ENCODE peak calls at places on chromosomes 7 and 10, in five cellular contexts. E is cardiac fibroblast, S is tibial artery, X is astrocyte of the cerebellum, I is AG09309. H is an unnamed sample.

GRCh38 chr10:117570880-117571279 is 28.3 kb downstream of the EMX2 start:
- DNase-seq in E (no peak), X (no peak), S (no peak), I (no peak), H (no peak)

GRCh38 chr7:120436487-120437060 is 163.6 kb downstream of the KCND2 start:
- DNase-seq in X (no peak), I (no peak), S (no peak), E (no peak), H (no peak)

GRCh38 chr10:104479906-104480579 is 126.4 kb downstream of the CFAP58 start:
- DNase-seq in E (no peak), S (no peak), I (no peak), X (no peak), H (no peak)

GRCh38 chr10:2908851-2909630 is 158.3 kb upstream of the PFKP start:
- DNase-seq in X (no peak), I (no peak), E (no peak), S (no peak), H (no peak)

GRCh38 chr7:17986826-17987225 is 40.8 kb downstream of the PRPS1L1 start:
- DNase-seq in S (no peak), E (peak), I (peak), X (peak), H (peak)

GRCh38 chr7:75776295-75776971 is 4.4 kb upstream of the CCL26 start:
- DNase-seq in X (peak), S (no peak), E (peak), I (peak), H (no peak)

GRCh38 chr7:155758348-155758747 is 53.9 kb downstream of the SHH start:
- DNase-seq in X (no peak), S (no peak), E (no peak), I (no peak), H (no peak)

GRCh38 chr7:16416289-16417282 is 4.8 kb downstream of the CRPPA start:
- DNase-seq in I (no peak), X (peak), S (no peak), E (peak), H (peak)

GRCh38 chr10:94315975-94316464 is 46.7 kb downstream of the NOC3L start:
- DNase-seq in I (peak), X (peak), S (no peak), E (peak), H (no peak)

GRCh38 chr10:112842832-112843360 is 107.2 kb upstream of the TCF7L2 start:
- DNase-seq in X (no peak), S (no peak), E (peak), I (no peak), H (no peak)

GRCh38 chr10:46247181-46247475 is 39.7 kb upstream of the ANTXRL start:
- DNase-seq in X (no peak), S (no peak), E (no peak), I (no peak), H (no peak)

GRCh38 chr7:55100962-55101327 is 82.1 kb downstream of the EGFR start:
- DNase-seq in I (no peak), E (no peak), X (no peak), S (no peak), H (no peak)

GRCh38 chr7:94973844-94974243 is 66.5 kb downstream of the PPP1R9A start:
- DNase-seq in E (no peak), S (no peak), I (no peak), X (no peak), H (no peak)

GRCh38 chr10:123854498-123854897 is 37.1 kb downstream of the CPXM2 start:
- DNase-seq in E (no peak), I (no peak), S (no peak), X (no peak), H (no peak)

GRCh38 chr7:149753370-149754233 is 19.8 kb downstream of the ZNF467 start:
- DNase-seq in E (peak), I (no peak), S (no peak), X (peak), H (no peak)

GRCh38 chr7:30977896-30978564 is 14.3 kb downstream of the GHRHR start:
- DNase-seq in I (no peak), X (no peak), E (peak), S (no peak), H (no peak)

GRCh38 chr7:114973147-114973546 is 51.3 kb downstream of the MDFIC start:
- DNase-seq in X (peak), I (no peak), E (peak), S (no peak), H (peak)

GRCh38 chr7:64463636-64464375 is 99.1 kb downstream of the ZNF680 start:
- DNase-seq in E (peak), I (peak), S (peak), X (no peak), H (peak)

GRCh38 chr10:99285846-99286245 is 43.3 kb upstream of the CNNM1 start:
- DNase-seq in I (no peak), E (no peak), X (peak), S (no peak), H (no peak)

GRCh38 chr10:60351191-60351853 is 38.4 kb downstream of the ANK3 start:
- DNase-seq in X (no peak), E (no peak), I (no peak), S (no peak), H (no peak)

GRCh38 chr7:37028909-37029440 is 304.7 kb upstream of the AOAH start:
- DNase-seq in X (no peak), E (no peak), S (no peak), I (no peak), H (no peak)

GRCh38 chr10:84541289-84541637 is 212.9 kb downstream of the CCSER2 start:
- DNase-seq in E (no peak), S (no peak), X (no peak), I (no peak), H (no peak)

GRCh38 chr10:70575874-70576802 is 26.4 kb downstream of the PRF1 start:
- DNase-seq in I (no peak), S (peak), X (no peak), E (peak), H (no peak)

DNA sequence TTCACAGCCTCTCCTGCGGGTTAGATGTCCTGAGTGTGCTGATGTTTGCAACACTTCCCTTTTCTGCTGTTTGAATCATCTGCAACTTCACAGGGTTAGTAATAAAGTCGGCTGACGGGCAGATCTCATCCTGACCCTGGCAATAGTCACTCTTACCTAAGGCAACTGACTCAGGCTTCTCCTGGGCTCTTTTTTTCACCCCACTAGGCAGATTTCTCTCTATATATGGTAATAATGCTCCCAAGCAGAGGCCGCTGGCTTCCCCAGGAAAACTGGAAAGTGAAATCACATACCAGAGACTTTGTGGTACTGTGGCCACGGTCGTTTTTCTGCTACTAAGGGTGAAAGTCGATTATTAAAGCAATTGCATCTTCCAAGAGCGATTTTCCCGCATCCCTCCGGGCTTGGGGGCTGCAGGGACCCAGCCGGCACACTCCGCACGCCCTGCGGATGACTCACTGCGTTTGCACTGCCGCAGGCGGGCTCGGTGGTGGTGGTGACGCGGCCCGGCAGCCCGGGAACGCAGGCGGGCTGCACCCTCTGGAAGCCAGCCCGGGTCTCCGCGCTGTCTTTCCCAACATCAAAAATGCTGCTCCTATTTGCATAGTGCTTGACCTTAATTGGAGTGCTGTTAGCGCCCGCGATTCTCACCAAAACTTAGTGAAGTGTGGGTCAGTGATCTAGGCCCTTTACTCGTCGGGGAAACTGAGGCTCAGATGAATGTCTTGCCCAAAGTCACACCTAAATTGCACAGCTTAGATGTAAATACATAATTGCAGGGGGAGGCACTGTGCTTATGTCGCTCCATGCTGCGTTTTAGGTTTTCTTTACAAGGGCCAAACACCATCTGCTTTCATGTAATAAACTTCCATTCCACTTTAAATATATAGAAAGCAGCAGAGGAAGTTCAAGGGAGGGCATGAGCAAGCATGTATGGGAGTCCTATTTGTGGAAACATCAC is 47.6 kb upstream of the ITGB1 start:
- DNase-seq in E (peak), X (peak), I (peak), S (peak), H (peak)
- H3K4me3 ChIP-seq in E (peak), X (peak), I (peak), S (peak), H (peak)

GRCh38 chr10:75019360-75019759 is 92.1 kb upstream of the SAMD8 start:
- DNase-seq in E (peak), I (no peak), X (peak), S (no peak), H (no peak)
- TF ChIP-seq CTCF in E (peak), I (peak), X (no peak), S (peak), H (peak)

GRCh38 chr7:3953133-3953532 is 652.1 kb downstream of the SDK1 start:
- DNase-seq in I (no peak), X (no peak), S (no peak), E (no peak), H (no peak)
- H3K4me3 ChIP-seq in I (no peak), X (no peak), S (no peak), E (no peak), H (no peak)

DNA sequence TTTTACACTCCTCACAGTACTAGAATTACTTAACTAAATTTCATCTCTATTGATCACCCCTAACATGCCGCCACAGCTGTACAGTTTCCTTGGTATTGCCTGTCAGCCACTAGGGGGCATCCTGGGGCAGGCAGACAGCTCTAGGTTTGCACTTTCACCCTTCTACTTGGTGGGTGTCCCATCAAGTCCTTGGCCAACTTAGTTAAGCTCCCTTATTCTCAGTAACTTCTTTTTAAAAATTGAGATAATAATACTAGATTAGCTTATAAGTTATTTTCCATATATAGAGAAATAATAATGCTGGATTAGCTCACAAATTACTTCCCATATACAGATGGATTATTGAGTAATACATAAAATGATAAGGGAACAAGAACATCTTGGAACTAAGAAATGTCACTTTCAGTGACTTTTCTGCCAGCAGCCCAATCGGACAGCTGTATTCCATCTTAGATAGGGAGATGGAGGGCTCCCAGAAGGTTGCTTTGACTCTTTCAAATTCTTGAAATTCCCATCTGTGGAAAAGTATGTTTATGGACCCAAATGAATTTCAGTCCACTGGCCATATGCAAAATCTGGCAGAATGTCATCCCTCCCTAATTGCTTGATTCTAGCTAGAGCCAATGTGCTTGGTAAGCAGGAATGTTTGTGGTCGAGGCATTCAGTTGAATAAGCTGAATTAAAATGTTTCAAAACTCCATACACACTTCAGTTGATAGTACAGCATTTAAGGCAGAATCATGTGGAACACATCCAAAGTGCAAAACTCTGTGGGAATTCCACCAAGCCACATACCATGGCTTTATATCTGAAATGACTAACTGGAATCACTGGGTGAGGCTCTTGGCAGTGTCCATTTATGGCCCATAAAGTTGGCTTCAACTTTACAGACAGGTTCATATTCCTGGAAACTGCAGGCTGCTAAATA is 309.7 kb downstream of the CSTF2T start:
- DNase-seq in S (no peak), E (peak), I (peak), X (peak), H (peak)
- TF ChIP-seq CTCF in S (peak), E (peak), I (peak), X (peak), H (peak)

DNA sequence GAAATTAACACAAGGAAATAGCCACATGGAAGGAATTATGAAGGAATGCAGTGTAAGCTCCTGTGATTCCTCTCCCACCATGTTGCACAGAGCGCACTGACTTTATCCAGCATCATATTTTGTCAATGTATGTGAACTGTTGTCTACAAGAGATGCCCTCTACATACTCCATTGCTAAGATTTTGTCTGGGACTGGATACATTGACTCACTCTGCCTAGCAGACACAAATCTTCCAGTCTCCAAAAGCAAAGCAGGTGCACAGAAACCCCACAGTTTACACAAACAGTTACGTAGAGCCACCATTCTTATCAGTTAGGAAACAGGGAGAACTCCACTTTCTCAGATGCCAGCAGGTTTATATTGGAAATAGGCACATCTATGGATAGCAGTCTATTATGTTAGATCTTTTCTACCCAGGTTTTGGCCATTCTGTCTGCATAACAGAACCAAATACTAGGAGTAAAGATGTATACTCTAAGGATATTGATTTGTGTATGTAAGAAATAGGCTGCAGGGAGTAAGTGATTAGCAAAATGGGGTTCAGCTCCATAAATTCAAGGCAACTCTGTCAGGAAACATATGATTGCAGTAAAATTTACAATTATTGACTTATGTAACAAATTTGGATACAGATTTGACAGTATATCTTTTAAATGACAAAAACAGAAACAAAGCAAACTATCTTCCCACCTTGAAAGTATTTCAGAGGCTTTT is 1.5 kb downstream of the AKR1C2 start:
- DNase-seq in I (no peak), S (no peak), X (no peak), E (no peak), H (no peak)
- H3K4me3 ChIP-seq in I (no peak), S (peak), X (no peak), E (no peak), H (no peak)